ENCODE peak calls at places on chromosomes 7 and 10, in nine cellular contexts. K is left kidney; E is activated T-helper 9 cell treated with anti-CD3 and anti-CD28 coated beads, Interleukin-2, amount 50 U/mL, for 16 hours; Z is activated CD4-positive, alpha-beta T cell treated with anti-CD3 and anti-CD28 coated beads, Interleukin-2, amount 10 ng/mL, durations not matched to agents 24 days and 14 days; G is MCF 10A; O is stimulated activated CD8-positive, alpha-beta memory T cell treated with anti-CD3 and anti-CD28 coated beads, Interleukin-12 subunit alpha, Interleukin-12 subunit beta, amount 100 ng/mL, for 1 hour; R is GM23338; V is HS-5; A is iris pigment epithelial cell. Q is an unnamed sample.
A peak's percentile ranks its signal among the peaks of the same experiment; 100 is the strongest.

GRCh38 chr10:63767512-63767911 is 246.3 kb downstream of the REEP3 start:
- DNase-seq in K (peak; percentile 39), E (no peak), Z (no peak), G (peak; percentile 29), O (no peak), R (peak; percentile 20), V (no peak), A (peak; percentile 40), Q (no peak)

GRCh38 chr10:101297901-101298451 is 56.0 kb upstream of the BTRC start:
- DNase-seq in K (peak; percentile 83), E (peak; percentile 55), Z (peak; percentile 91), G (peak; percentile 69), O (peak; percentile 55), R (peak; percentile 87), V (peak; percentile 11), A (peak; percentile 56), Q (peak; percentile 75)

GRCh38 chr10:43287056-43288007 is 20.5 kb upstream of the RASGEF1A start:
- DNase-seq in K (no peak), E (peak; percentile 35), Z (peak; percentile 90), G (peak; percentile 86), O (peak; percentile 37), R (peak; percentile 30), V (peak; percentile 5), A (peak; percentile 46), Q (no peak)

GRCh38 chr10:104336829-104337526 is 1.3 kb downstream of the ITPRIP start:
- DNase-seq in K (no peak), E (no peak), Z (peak; percentile 69), G (no peak), O (no peak), R (no peak), V (no peak), A (peak; percentile 90), Q (no peak)

GRCh38 chr7:43781726-43782607 is 23.5 kb downstream of the BLVRA start:
- DNase-seq in K (no peak), E (no peak), Z (no peak), G (peak; percentile 11), O (no peak), R (no peak), V (peak; percentile 69), A (peak; percentile 72), Q (no peak)

GRCh38 chr10:124997791-124998623 is 56.1 kb downstream of the ZRANB1 start:
- DNase-seq in K (no peak), E (no peak), Z (no peak), G (no peak), O (no peak), R (no peak), V (no peak), A (no peak), Q (no peak)

GRCh38 chr10:91424016-91424415 is 13.9 kb downstream of the HECTD2 start:
- DNase-seq in K (no peak), E (no peak), Z (no peak), G (peak; percentile 8), O (no peak), R (no peak), V (no peak), A (no peak), Q (no peak)

GRCh38 chr7:1307828-1308227 is 75.2 kb downstream of the UNCX start:
- DNase-seq in K (no peak), E (no peak), Z (no peak), G (no peak), O (no peak), R (no peak), V (no peak), A (no peak), Q (no peak)

GRCh38 chr7:44534501-44534900 is 6.6 kb downstream of the NPC1L1 start:
- DNase-seq in K (peak; percentile 74), E (peak; percentile 8), Z (peak; percentile 83), G (peak; percentile 62), O (peak; percentile 13), R (peak; percentile 86), V (no peak), A (peak; percentile 19), Q (peak; percentile 86)

GRCh38 chr10:58645762-58646161 is 133.1 kb downstream of the BICC1 start:
- DNase-seq in K (peak; percentile 38), E (no peak), Z (no peak), G (peak; percentile 38), O (no peak), R (no peak), V (no peak), A (no peak), Q (no peak)

GRCh38 chr7:75870557-75870956 is 8.3 kb upstream of the RHBDD2 start:
- DNase-seq in K (no peak), E (no peak), Z (no peak), G (no peak), O (no peak), R (no peak), V (no peak), A (no peak), Q (no peak)

GRCh38 chr10:5434017-5434753 is 21.8 kb downstream of the NET1 start:
- DNase-seq in K (peak; percentile 59), E (no peak), Z (peak; percentile 73), G (peak; percentile 64), O (no peak), R (peak; percentile 79), V (no peak), A (peak; percentile 85), Q (peak; percentile 51)

GRCh38 chr7:65239707-65240352 is 133.8 kb upstream of the ZNF92 start:
- DNase-seq in K (peak; percentile 92), E (no peak), Z (peak; percentile 57), G (no peak), O (no peak), R (peak; percentile 67), V (no peak), A (no peak), Q (peak; percentile 41)

GRCh38 chr7:153406486-153406872 is 645.7 kb upstream of the DPP6 start:
- DNase-seq in K (no peak), E (no peak), Z (no peak), G (no peak), O (no peak), R (no peak), V (no peak), A (no peak), Q (no peak)

GRCh38 chr7:388023-388355 is 98.0 kb downstream of the FOXL3 start:
- DNase-seq in K (no peak), E (no peak), Z (no peak), G (no peak), O (no peak), R (no peak), V (no peak), A (no peak), Q (peak; percentile 5)

GRCh38 chr7:45089314-45089891 is 634 bp upstream of the NACAD start:
- DNase-seq in K (peak; percentile 90), E (peak; percentile 39), Z (peak; percentile 91), G (peak; percentile 30), O (peak; percentile 34), R (peak; percentile 96), V (no peak), A (peak; percentile 42), Q (peak; percentile 89)

GRCh38 chr10:72295330-72295910 is 21.7 kb downstream of the DDIT4 start:
- DNase-seq in K (no peak), E (no peak), Z (peak; percentile 60), G (no peak), O (no peak), R (no peak), V (no peak), A (no peak), Q (no peak)

GRCh38 chr7:114931656-114932011 is 9.7 kb downstream of the MDFIC start:
- DNase-seq in K (no peak), E (peak; percentile 12), Z (peak; percentile 79), G (no peak), O (no peak), R (no peak), V (no peak), A (no peak), Q (no peak)

GRCh38 chr7:40482794-40483374 is 348.1 kb downstream of the SUGCT start:
- DNase-seq in K (peak; percentile 26), E (no peak), Z (no peak), G (no peak), O (no peak), R (no peak), V (no peak), A (no peak), Q (no peak)

GRCh38 chr10:18713077-18713476 is 53.8 kb downstream of the ARL5B start:
- DNase-seq in K (no peak), E (no peak), Z (no peak), G (peak; percentile 91), O (no peak), R (no peak), V (peak; percentile 53), A (peak; percentile 95), Q (no peak)

GRCh38 chr7:64087501-64087900 is 42.3 kb downstream of the ZNF727 start:
- DNase-seq in K (no peak), E (no peak), Z (no peak), G (no peak), O (no peak), R (no peak), V (no peak), A (no peak), Q (no peak)

GRCh38 chr10:132446661-132447445 is 49.9 kb downstream of the PWWP2B start:
- DNase-seq in K (peak; percentile 91), E (peak; percentile 46), Z (peak; percentile 91), G (peak; percentile 94), O (peak; percentile 31), R (no peak), V (no peak), A (peak; percentile 50), Q (peak; percentile 49)

Q was measured in D341Med.